ENCODE peak calls at places on chromosomes 5 and 9, in seven cellular contexts. J, Q, T, V, G, Y and K are unnamed samples.
A peak's percentile ranks its signal among the peaks of the same experiment; 100 is the strongest.

GRCh38 chr5:179271821-179272325 is 73.4 kb downstream of the ADAMTS2 start:
- DNase-seq in J (no peak), Q (no peak), T (no peak), V (no peak), G (no peak), Y (no peak), K (no peak)

GRCh38 chr5:31225118-31225517 is 31.6 kb downstream of the CDH6 start:
- DNase-seq in J (no peak), Q (no peak), T (no peak), V (no peak), G (no peak), Y (no peak), K (no peak)

GRCh38 chr5:68883441-68883840 is 210.4 kb upstream of the SLC30A5 start:
- DNase-seq in J (no peak), Q (peak; percentile 47), T (no peak), V (no peak), G (no peak), Y (no peak), K (no peak)

GRCh38 chr5:139979943-139980342 is 63.2 kb downstream of the NRG2 start:
- DNase-seq in J (no peak), Q (no peak), T (no peak), V (no peak), G (no peak), Y (no peak), K (no peak)

GRCh38 chr5:180126716-180127681 is 55.4 kb upstream of the RNF130 start:
- DNase-seq in J (no peak), Q (peak; percentile 57), T (peak; percentile 66), V (no peak), G (peak; percentile 87), Y (no peak), K (no peak)

GRCh38 chr5:25119654-25120053 is 474.9 kb upstream of the CDH10 start:
- DNase-seq in J (no peak), Q (peak; percentile 63), T (no peak), V (no peak), G (no peak), Y (peak; percentile 0), K (peak; percentile 22)

GRCh38 chr5:98735806-98736507 is 37.5 kb upstream of the RGMB start:
- DNase-seq in J (no peak), Q (no peak), T (no peak), V (no peak), G (no peak), Y (no peak), K (no peak)

GRCh38 chr5:151742870-151743294 is 15.5 kb downstream of the ATOX1 start:
- DNase-seq in J (peak; percentile 28), Q (peak; percentile 89), T (no peak), V (peak; percentile 56), G (peak; percentile 70), Y (no peak), K (no peak)

GRCh38 chr9:121676916-121677315 is 25.5 kb downstream of the DAB2IP start:
- DNase-seq in J (no peak), Q (no peak), T (no peak), V (no peak), G (no peak), Y (no peak), K (no peak)

GRCh38 chr9:100498592-100498991 is 25.6 kb downstream of the TMEFF1 start:
- DNase-seq in J (no peak), Q (no peak), T (no peak), V (no peak), G (no peak), Y (no peak), K (no peak)

GRCh38 chr9:129430940-129431693 is 189.8 kb downstream of the C9orf50 start:
- DNase-seq in J (no peak), Q (no peak), T (no peak), V (no peak), G (no peak), Y (no peak), K (no peak)

GRCh38 chr9:3436629-3437028 is 89.2 kb downstream of the RFX3 start:
- DNase-seq in J (no peak), Q (no peak), T (no peak), V (no peak), G (no peak), Y (no peak), K (no peak)

GRCh38 chr5:180095545-180095944 is 24.0 kb upstream of the RNF130 start:
- DNase-seq in J (no peak), Q (no peak), T (no peak), V (no peak), G (no peak), Y (no peak), K (no peak)

DNA sequence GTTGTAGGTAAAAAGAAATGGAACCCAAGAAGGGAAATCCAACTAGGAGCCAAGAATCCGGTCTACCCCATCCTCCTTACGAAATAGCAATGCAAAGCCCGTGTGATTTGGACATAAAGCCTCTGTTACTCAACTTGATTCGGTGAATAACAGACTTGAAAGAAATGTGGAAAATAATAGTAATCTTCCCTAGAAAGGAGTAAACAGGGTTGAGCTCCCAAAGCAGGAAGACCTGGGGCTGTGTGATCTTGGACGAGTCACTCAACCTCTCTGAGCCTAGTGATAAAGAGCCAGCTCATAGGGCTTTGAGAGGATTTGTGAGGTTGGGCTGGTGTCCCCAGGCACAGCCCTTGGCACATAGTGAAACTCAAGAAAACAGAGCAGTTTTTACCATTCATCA is 42.7 kb upstream of the IL17B start:
- DNase-seq in J (no peak), Q (no peak), T (no peak), V (no peak), G (no peak), Y (no peak), K (no peak)
- TF ChIP-seq POLR2AphosphoS5 in J (no peak), Q (no peak), T (no peak), V (no peak), G (no peak), Y (no peak), K (no peak)

GRCh38 chr9:124780757-124781151 is 3.8 kb downstream of the OLFML2A start:
- DNase-seq in J (no peak), Q (no peak), T (no peak), V (no peak), G (peak; percentile 35), Y (no peak), K (no peak)
- TF ChIP-seq POLR2AphosphoS5 in J (no peak), Q (no peak), T (no peak), V (no peak), G (no peak), Y (no peak), K (no peak)

GRCh38 chr9:70488793-70489105 is 74.3 kb upstream of the KLF9 start:
- DNase-seq in J (peak; percentile 39), Q (no peak), T (no peak), V (no peak), G (no peak), Y (no peak), K (no peak)

GRCh38 chr9:70486127-70486526 is 71.7 kb upstream of the KLF9 start:
- DNase-seq in J (no peak), Q (no peak), T (no peak), V (no peak), G (no peak), Y (no peak), K (no peak)

GRCh38 chr9:70484232-70485130 is 70.0 kb upstream of the KLF9 start:
- DNase-seq in J (peak; percentile 53), Q (peak; percentile 84), T (no peak), V (peak; percentile 68), G (no peak), Y (peak; percentile 31), K (no peak)

GRCh38 chr9:70488098-70488792 is 73.8 kb upstream of the KLF9 start:
- DNase-seq in J (no peak), Q (no peak), T (no peak), V (no peak), G (no peak), Y (no peak), K (no peak)

DNA sequence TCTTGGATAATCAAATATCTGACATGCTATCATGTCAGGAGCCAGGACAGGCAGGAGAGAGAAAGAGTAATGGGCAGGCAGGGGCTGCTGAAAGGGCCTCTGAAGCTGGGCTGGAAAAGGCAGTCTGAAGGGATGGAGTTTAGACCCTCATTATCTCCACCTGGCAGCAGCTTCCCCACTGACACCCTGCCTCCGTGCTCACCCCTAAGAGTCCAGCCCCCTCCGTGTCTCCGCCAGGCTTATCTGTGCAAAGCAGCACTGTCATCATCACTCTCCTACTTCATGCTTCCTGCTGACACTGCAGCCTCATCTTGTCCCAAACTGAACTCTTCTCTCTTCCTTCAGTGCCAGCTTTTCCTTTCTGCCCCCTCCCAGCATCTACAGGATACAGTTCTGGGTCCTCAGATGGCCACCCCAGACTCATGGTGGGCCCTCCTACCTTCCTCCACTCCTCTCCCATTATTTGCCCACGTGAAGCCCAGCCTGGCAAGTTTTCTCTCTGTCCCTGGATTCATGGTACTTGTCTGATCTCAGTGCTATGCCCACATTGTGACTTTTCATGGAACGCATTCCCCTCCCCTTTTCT is 70.9 kb upstream of the KLF9 start:
- DNase-seq in J (no peak), Q (no peak), T (no peak), V (no peak), G (no peak), Y (no peak), K (no peak)
- TF ChIP-seq POLR2AphosphoS5 in J (no peak), Q (no peak), T (no peak), V (no peak), G (no peak), Y (no peak), K (no peak)

GRCh38 chr5:109409061-109409843 is 522 bp downstream of the PJA2 start:
- DNase-seq in J (peak; percentile 63), Q (peak; percentile 74), T (peak; percentile 95), V (peak; percentile 22), G (peak; percentile 70), Y (peak; percentile 37), K (no peak)

GRCh38 chr5:109411627-109412026 is 1.9 kb upstream of the PJA2 start:
- DNase-seq in J (no peak), Q (no peak), T (no peak), V (peak; percentile 24), G (no peak), Y (no peak), K (no peak)

GRCh38 chr5:109409844-109410388 is at the start of gene PJA2:
- DNase-seq in J (peak; percentile 99), Q (peak; percentile 100), T (peak; percentile 100), V (peak; percentile 99), G (peak; percentile 93), Y (peak; percentile 86), K (peak; percentile 99)

GRCh38 chr5:109411175-109411514 is 1.4 kb upstream of the PJA2 start:
- DNase-seq in J (no peak), Q (no peak), T (no peak), V (no peak), G (no peak), Y (no peak), K (no peak)

DNA sequence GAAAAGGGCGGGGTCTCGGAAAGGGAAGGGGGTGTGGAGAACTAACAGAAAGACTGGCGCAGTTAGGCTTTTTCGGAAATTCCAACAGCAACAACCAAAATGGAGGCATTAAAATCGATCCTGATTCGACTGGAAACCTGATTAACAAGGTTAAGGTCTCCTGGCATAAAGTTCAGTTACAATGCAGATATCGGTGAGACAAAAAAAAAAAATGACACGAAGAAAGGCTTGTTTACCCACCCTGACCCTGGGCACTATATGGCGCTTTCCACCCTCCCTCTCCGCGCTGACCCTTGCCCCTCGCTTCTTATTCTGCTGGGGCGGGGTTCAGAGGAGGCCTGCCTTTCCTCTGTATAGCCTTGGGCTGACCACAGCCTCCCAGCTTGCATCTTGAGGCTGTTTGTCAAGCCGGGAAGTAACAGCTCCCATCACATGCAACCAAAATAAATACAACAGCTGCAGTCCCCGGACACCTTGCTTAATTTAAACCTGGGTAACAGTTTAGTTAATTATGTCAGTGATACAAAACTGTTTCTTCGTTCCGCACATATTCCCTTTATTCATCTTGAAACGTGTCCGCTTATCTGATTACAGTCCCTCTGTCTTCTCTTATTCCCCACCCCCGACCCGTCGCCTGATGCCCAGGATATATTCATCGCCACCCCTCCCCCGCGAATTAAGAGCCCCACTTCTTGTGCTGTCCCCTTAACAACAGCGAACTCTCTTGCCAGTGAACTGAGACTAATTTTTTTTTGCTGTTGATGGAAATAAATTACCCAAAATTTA is 808 bp upstream of the PJA2 start:
- DNase-seq in J (peak; percentile 45), Q (peak; percentile 82), T (no peak), V (peak; percentile 43), G (peak; percentile 60), Y (peak; percentile 28), K (no peak)
- TF ChIP-seq POLR2AphosphoS5 in J (no peak), Q (peak; percentile 26), T (peak; percentile 58), V (peak; percentile 64), G (peak; percentile 82), Y (no peak), K (peak; percentile 79)